ENCODE peak calls at places on chromosomes 12 and 14, in nine cellular contexts. J, P, G, A, D, N, T, B and V are unnamed samples.

GRCh38 chr12:6626654-6627283 is 9.0 kb downstream of the LPAR5 start:
- DNase-seq in J (no peak), P (no peak), G (no peak), A (no peak), D (no peak), N (no peak), T (no peak), B (no peak), V (no peak)

GRCh38 chr14:91269076-91269991 is 24.8 kb upstream of the GPR68 start:
- DNase-seq in J (no peak), P (peak; percentile 58), G (no peak), A (peak; percentile 39), D (no peak), N (no peak), T (no peak), B (no peak), V (peak; percentile 39)

GRCh38 chr12:32542550-32543229 is 136.4 kb upstream of the DNM1L start:
- DNase-seq in J (no peak), P (no peak), G (no peak), A (no peak), D (no peak), N (no peak), T (no peak), B (no peak), V (no peak)

GRCh38 chr12:69405466-69405865 is 45.9 kb downstream of the YEATS4 start:
- DNase-seq in J (peak; percentile 82), P (peak; percentile 82), G (peak; percentile 77), A (no peak), D (no peak), N (no peak), T (no peak), B (no peak), V (no peak)

GRCh38 chr12:22709292-22709691 is 84.3 kb downstream of the ETNK1 start:
- DNase-seq in J (no peak), P (peak; percentile 61), G (no peak), A (no peak), D (no peak), N (no peak), T (no peak), B (no peak), V (no peak)

GRCh38 chr14:75156901-75157300 is 19.5 kb downstream of the TMED10 start:
- DNase-seq in J (peak; percentile 43), P (no peak), G (no peak), A (no peak), D (no peak), N (no peak), T (no peak), B (peak; percentile 3), V (no peak)

GRCh38 chr12:59452259-59452658 is 143.6 kb upstream of the SLC16A7 start:
- DNase-seq in J (no peak), P (peak; percentile 75), G (no peak), A (no peak), D (no peak), N (no peak), T (no peak), B (no peak), V (no peak)

GRCh38 chr14:99564256-99564902 is 39.6 kb downstream of the CCDC85C start:
- DNase-seq in J (no peak), P (no peak), G (no peak), A (peak; percentile 84), D (no peak), N (no peak), T (peak; percentile 77), B (no peak), V (no peak)

GRCh38 chr12:55068416-55069010 is 48.7 kb downstream of the NEUROD4 start:
- DNase-seq in J (no peak), P (peak; percentile 82), G (no peak), A (no peak), D (peak; percentile 16), N (no peak), T (no peak), B (no peak), V (no peak)

GRCh38 chr12:130482448-130482847 is 144.8 kb downstream of the PIWIL1 start:
- DNase-seq in J (no peak), P (no peak), G (no peak), A (no peak), D (no peak), N (no peak), T (no peak), B (no peak), V (no peak)

GRCh38 chr12:49355913-49356312 is 9.2 kb downstream of the DNAJC22 start:
- DNase-seq in J (no peak), P (no peak), G (no peak), A (no peak), D (no peak), N (no peak), T (no peak), B (no peak), V (no peak)

GRCh38 chr14:77610553-77610952 is 5.9 kb downstream of the SPTLC2 start:
- DNase-seq in J (no peak), P (no peak), G (no peak), A (no peak), D (no peak), N (no peak), T (no peak), B (no peak), V (no peak)

GRCh38 chr12:94099191-94099983 is 49.0 kb upstream of the PLXNC1 start:
- DNase-seq in J (no peak), P (no peak), G (no peak), A (no peak), D (no peak), N (no peak), T (no peak), B (no peak), V (no peak)

GRCh38 chr12:106187155-106187789 is 48.5 kb upstream of the NUAK1 start:
- DNase-seq in J (no peak), P (no peak), G (no peak), A (no peak), D (no peak), N (no peak), T (no peak), B (no peak), V (no peak)

GRCh38 chr12:20547788-20548575 is 147.2 kb upstream of the SLCO1C1 start:
- DNase-seq in J (no peak), P (no peak), G (no peak), A (no peak), D (no peak), N (no peak), T (no peak), B (no peak), V (no peak)

GRCh38 chr12:48925218-48925871 is at the start of gene FKBP11:
- DNase-seq in J (no peak), P (peak; percentile 93), G (peak; percentile 75), A (peak; percentile 60), D (peak; percentile 24), N (peak; percentile 74), T (peak; percentile 67), B (peak; percentile 69), V (peak; percentile 78)

GRCh38 chr12:68612245-68612644 is 1.5 kb downstream of the RAP1B start:
- DNase-seq in J (no peak), P (no peak), G (no peak), A (no peak), D (no peak), N (no peak), T (no peak), B (no peak), V (no peak)

GRCh38 chr12:100190013-100190394 is 10.6 kb upstream of the ACTR6 start:
- DNase-seq in J (no peak), P (no peak), G (no peak), A (peak; percentile 61), D (no peak), N (no peak), T (no peak), B (no peak), V (no peak)

GRCh38 chr14:89190779-89191513 is 226.1 kb downstream of the FOXN3 start:
- DNase-seq in J (no peak), P (no peak), G (no peak), A (no peak), D (no peak), N (no peak), T (no peak), B (no peak), V (no peak)

GRCh38 chr12:110354172-110354780 is 49.2 kb downstream of the ANAPC7 start:
- DNase-seq in J (no peak), P (no peak), G (no peak), A (no peak), D (no peak), N (no peak), T (no peak), B (no peak), V (no peak)

GRCh38 chr14:73325630-73326299 is 88.5 kb downstream of the PAPLN start:
- DNase-seq in J (no peak), P (no peak), G (no peak), A (no peak), D (no peak), N (no peak), T (no peak), B (no peak), V (no peak)

GRCh38 chr12:56158926-56159461 is 835 bp downstream of the MYL6 start:
- DNase-seq in J (peak; percentile 75), P (peak; percentile 78), G (peak; percentile 92), A (peak; percentile 93), D (no peak), N (peak; percentile 93), T (peak; percentile 93), B (no peak), V (peak; percentile 89)

GRCh38 chr12:6092784-6093722 is 31.4 kb downstream of the VWF start:
- DNase-seq in J (peak; percentile 97), P (peak; percentile 89), G (peak; percentile 86), A (no peak), D (no peak), N (peak; percentile 81), T (no peak), B (no peak), V (peak; percentile 45)

GRCh38 chr14:91245029-91245428 is 525 bp upstream of the GPR68 start:
- DNase-seq in J (no peak), P (no peak), G (no peak), A (no peak), D (no peak), N (no peak), T (peak; percentile 34), B (peak; percentile 73), V (peak; percentile 48)

GRCh38 chr14:29220077-29220476 is 453.5 kb downstream of the FOXG1 start:
- DNase-seq in J (no peak), P (no peak), G (no peak), A (no peak), D (no peak), N (no peak), T (no peak), B (no peak), V (no peak)

GRCh38 chr14:89139404-89140247 is 277.4 kb downstream of the FOXN3 start:
- DNase-seq in J (no peak), P (no peak), G (no peak), A (no peak), D (no peak), N (no peak), T (no peak), B (no peak), V (no peak)

GRCh38 chr12:98725481-98726247 is 80.6 kb downstream of the APAF1 start:
- DNase-seq in J (no peak), P (peak; percentile 85), G (no peak), A (no peak), D (no peak), N (no peak), T (no peak), B (no peak), V (no peak)

GRCh38 chr14:32611752-32612151 is 282.7 kb downstream of the AKAP6 start:
- DNase-seq in J (no peak), P (peak; percentile 61), G (no peak), A (no peak), D (no peak), N (no peak), T (no peak), B (no peak), V (no peak)

GRCh38 chr12:45407188-45407850 is 191.4 kb downstream of the ANO6 start:
- DNase-seq in J (no peak), P (no peak), G (no peak), A (no peak), D (no peak), N (no peak), T (no peak), B (no peak), V (no peak)

GRCh38 chr14:101007765-101008164 is 104.2 kb upstream of the RTL1 start:
- DNase-seq in J (no peak), P (no peak), G (peak; percentile 61), A (no peak), D (no peak), N (no peak), T (no peak), B (no peak), V (no peak)

GRCh38 chr12:114920828-114921579 is 237.0 kb upstream of the TBX3 start:
- DNase-seq in J (no peak), P (peak; percentile 68), G (no peak), A (no peak), D (no peak), N (no peak), T (no peak), B (no peak), V (no peak)